ENCODE peak calls at places on chromosomes 2 and 18, in six cellular contexts. D is hepatocyte, Y is HCT116, T is GM23248, Q is OCI-LY7, E is PC-3. V is an unnamed sample.

GRCh38 chr18:848062-848795 is 36.2 kb upstream of the YES1 start:
- DNase-seq in Y (no peak), T (no peak), Q (no peak), D (peak; percentile 81), E (no peak), V (no peak)

GRCh38 chr2:64179582-64180321 is 35.5 kb upstream of the PELI1 start:
- DNase-seq in Q (no peak), E (no peak), D (no peak), Y (no peak), T (peak; percentile 48), V (no peak)

GRCh38 chr18:37188016-37188791 is 359.3 kb downstream of the KIAA1328 start:
- DNase-seq in Y (no peak), T (peak; percentile 37), E (no peak), Q (no peak), D (no peak), V (peak; percentile 54)

GRCh38 chr2:47309952-47310800 is 92.8 kb upstream of the MSH2 start:
- DNase-seq in Y (no peak), E (no peak), D (peak; percentile 84), Q (peak; percentile 18), T (peak; percentile 46), V (peak; percentile 45)

GRCh38 chr2:217673555-217674088 is 329.2 kb downstream of the TNS1 start:
- DNase-seq in D (no peak), T (no peak), E (no peak), Q (no peak), Y (no peak), V (no peak)

GRCh38 chr2:181886192-181886591 is 5.3 kb upstream of the ITPRID2 start:
- DNase-seq in D (no peak), E (peak; percentile 23), Y (no peak), T (peak; percentile 14), Q (no peak), V (no peak)

GRCh38 chr2:151508519-151508918 is 98.8 kb downstream of the RIF1 start:
- DNase-seq in Y (no peak), T (no peak), Q (no peak), E (no peak), D (no peak), V (no peak)

GRCh38 chr18:24176727-24177416 is 38.0 kb downstream of the CABYR start:
- DNase-seq in T (peak; percentile 66), D (peak; percentile 75), E (peak; percentile 66), Q (peak; percentile 68), Y (peak; percentile 35), V (peak; percentile 86)

GRCh38 chr18:58758606-58759005 is 87.3 kb downstream of the MALT1 start:
- DNase-seq in D (no peak), T (no peak), Y (no peak), Q (no peak), E (no peak), V (no peak)

GRCh38 chr2:150997702-150998480 is 263.8 kb downstream of the RBM43 start:
- DNase-seq in D (no peak), E (no peak), Y (no peak), Q (no peak), T (peak; percentile 62), V (no peak)

GRCh38 chr2:27306657-27307544 is 1.3 kb downstream of the UCN start:
- DNase-seq in Q (no peak), D (no peak), T (peak; percentile 39), Y (no peak), E (no peak), V (peak; percentile 42)

GRCh38 chr2:208319403-208319802 is 53.3 kb downstream of the PIKFYVE start:
- DNase-seq in E (no peak), Q (no peak), T (peak; percentile 6), Y (no peak), D (no peak), V (no peak)

GRCh38 chr2:57107353-57107752 is 923.6 kb downstream of the CCDC85A start:
- DNase-seq in T (no peak), D (no peak), Q (no peak), E (no peak), Y (no peak), V (no peak)

GRCh38 chr2:56168163-56168562 is 15.6 kb upstream of the CCDC85A start:
- DNase-seq in T (peak; percentile 64), D (peak; percentile 40), Y (no peak), E (peak; percentile 60), Q (no peak), V (no peak)

DNA sequence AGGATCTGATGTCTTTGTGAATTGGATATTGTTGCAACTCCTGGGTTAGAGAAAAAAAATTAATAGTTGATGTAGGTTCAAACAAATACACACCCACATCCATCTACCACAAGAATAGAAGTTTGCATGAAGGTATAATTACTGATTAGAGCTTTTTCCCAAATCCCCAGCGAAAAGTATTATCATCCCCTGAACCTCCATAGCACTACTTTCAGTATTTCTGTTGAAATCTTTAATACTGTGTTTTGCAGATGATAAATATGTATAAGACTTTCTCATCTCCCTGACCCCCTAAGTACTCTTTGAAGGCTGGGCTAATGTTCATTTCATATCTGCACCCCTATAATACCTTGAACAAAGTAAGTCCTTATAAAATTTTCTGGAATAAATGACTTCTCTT is 6.4 kb downstream of the FN1 start:
- DNase-seq in Q (no peak), D (no peak), T (peak; percentile 4), Y (no peak), E (no peak), V (no peak)
- H3K4me1 ChIP-seq in Q (no peaks in the 10 kb centered on the region), D (peaks cover 24% of the 10 kb centered on the region), T (peaks cover 30% of the 10 kb centered on the region), Y (peaks cover 16% of the 10 kb centered on the region), E (peaks cover 18% of the 10 kb centered on the region), V (no peaks in the 10 kb centered on the region)

DNA sequence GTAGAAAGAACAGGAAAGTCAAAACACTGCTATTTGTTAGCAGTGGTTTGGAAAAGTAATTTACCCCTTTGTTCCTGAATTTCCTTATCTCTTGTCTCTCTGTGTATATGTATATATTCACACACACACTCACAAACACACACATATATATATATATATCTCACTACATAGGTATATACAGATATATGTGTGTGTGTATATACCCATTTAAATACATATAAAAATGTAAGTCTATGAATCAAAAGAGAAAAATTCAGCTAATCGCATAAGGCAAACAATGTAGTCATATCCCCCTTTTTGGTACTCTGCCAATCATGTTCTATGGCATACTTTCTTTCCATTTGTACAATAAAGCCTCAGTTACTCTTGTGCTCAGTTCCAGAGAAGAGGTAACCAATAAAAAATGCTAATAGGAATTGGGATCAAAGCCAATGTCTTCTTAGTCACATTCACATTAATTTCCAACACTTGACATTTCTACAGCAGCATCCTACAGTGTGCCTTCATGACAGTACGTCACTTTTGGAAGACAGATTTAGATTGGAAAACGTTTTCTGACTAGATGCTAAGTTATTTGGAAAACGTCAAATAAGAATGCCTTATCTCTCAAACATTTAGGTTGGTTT is 94.6 kb downstream of the MC4R start:
- DNase-seq in Y (no peak), Q (no peak), D (no peak), T (peak; percentile 10), E (peak; percentile 97), V (no peak)
- TF ChIP-seq EZH2phosphoT487 in Y (no peak), Q (no peak), D (no peak), T (no peak), E (no peak), V (no peak)

DNA sequence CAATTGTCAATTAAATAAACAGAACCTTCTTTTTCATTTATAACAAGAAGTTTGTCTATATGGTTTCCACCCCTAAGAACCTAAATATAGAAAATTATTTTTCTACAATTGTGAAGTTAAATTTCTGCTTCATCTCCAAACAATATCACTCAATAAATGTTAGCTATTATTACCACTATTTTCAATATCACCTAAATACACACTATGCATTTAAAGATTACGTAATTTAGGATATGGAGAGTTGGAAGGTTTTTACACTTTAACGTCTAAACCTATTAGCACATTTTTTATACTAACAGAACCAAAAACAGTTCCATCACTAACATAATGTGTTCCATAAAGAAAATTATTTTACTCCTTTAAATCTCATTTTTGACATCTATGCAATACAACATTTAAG is 48.0 kb downstream of the ROCK2 start:
- DNase-seq in D (no peak), T (no peak), Q (no peak), Y (no peak), E (no peak), V (no peak)
- H3K27ac ChIP-seq in D (no peak overlapping the region), T (no peak overlapping the region), Q (no peak overlapping the region), Y (no peak overlapping the region), E (no peak overlapping the region), V (no peak overlapping the region)

DNA sequence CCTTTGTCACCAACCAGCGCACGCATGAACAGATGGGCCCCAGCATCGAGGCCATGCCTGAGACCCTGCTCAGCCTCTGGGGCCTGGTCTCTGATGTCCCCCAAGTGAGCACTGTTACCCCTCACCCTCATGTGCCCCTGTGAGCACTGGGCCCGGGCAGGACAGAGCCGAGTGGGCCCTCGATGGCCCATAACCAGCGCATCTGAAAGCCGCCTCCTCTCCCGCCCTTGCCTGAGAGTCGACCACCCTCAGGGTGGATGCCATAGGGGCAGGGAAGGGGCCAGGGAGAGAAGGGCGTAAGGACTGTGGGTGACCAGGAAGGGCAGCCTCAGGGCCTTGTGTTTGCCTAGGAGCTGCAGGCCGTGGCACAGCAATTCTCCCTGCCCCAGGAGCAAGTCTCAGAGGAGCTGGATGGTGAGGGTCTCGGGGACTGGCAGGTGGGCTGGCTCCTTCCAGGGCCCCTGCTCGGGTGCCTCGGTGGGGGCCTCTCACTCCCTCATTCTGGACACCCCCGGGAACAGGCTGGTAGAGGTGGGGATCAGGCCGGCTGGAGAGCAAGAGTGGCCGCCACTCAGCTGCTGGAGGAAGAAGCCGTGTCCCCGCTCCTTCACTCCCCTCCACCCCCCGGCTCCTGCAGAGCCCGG is 2.1 kb downstream of the PROM2 start:
- DNase-seq in Y (no peak), T (no peak), D (no peak), E (no peak), Q (no peak), V (no peak)
- H3K4me1 ChIP-seq in Y (peaks cover 61% of the 10 kb centered on the region), T (peaks cover 5% of the 10 kb centered on the region), D (no peaks in the 10 kb centered on the region), E (peaks cover 53% of the 10 kb centered on the region), Q (no peaks in the 10 kb centered on the region), V (no peaks in the 10 kb centered on the region)

GRCh38 chr2:216596234-216596985 is 36.8 kb upstream of the IGFBP2 start:
- DNase-seq in Y (no peak), Q (no peak), D (peak; percentile 62), T (peak; percentile 88), E (peak; percentile 25), V (no peak)
- TF ChIP-seq EZH2phosphoT487 in Y (no peak), Q (no peak), D (no peak), T (no peak), E (no peak), V (no peak)

DNA sequence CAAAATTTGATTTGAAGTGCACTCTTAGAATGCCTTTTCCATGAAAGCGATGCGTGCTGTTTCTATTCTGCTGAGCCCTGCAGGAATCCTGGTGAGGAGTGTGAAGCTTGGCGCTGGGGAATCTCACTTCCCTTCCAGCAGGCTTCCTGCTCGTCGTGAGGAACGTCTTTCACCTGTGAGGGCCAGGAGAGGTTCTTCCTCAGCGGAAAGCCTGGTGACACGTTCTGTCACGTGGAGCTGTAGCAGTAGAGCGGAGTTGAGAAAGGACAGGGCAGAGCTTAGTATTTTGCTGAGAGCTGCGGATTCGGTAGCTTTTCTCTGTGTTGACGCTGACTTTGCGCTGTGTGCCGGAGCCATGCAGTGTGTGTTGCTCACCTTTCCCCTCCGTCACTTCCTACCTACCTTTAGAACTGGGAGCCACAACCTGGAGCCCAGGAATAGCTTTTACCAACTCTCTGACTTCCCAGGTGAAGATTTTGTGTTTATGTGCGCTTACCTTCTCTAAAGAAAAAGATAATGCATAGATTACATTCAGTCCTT is 294.8 kb downstream of the PTGR3 start:
- DNase-seq in Y (no peak), Q (no peak), T (no peak), D (no peak), E (no peak), V (no peak)
- H3K27ac ChIP-seq in Y (no peak overlapping the region), Q (no peak overlapping the region), T (no peak overlapping the region), D (no peak overlapping the region), E (no peak overlapping the region), V (no peak overlapping the region)